ENCODE peak calls at places on chromosomes 5 and 9, in seven cellular contexts. M is fibroblast of lung, V is astrocyte of the spinal cord, Y is osteocyte, I is choroid plexus epithelial cell, B is OCI-LY7, J is activated B cell treated with CpG ODN at 0.5 μM for 24 hours. P is an unnamed sample.

GRCh38 chr9:14616188-14616982 is 76.8 kb downstream of the ZDHHC21 start:
- DNase-seq in M (peak), V (peak), Y (no peak), I (peak), B (peak), J (no peak), P (no peak)

GRCh38 chr9:136734837-136735496 is 7.8 kb downstream of the LCN10 start:
- DNase-seq in M (no peak), V (no peak), Y (no peak), I (no peak), B (no peak), J (no peak), P (no peak)

GRCh38 chr9:7534211-7534935 is 265.2 kb downstream of the DMAC1 start:
- DNase-seq in M (no peak), V (no peak), Y (no peak), I (no peak), B (no peak), J (no peak), P (no peak)

GRCh38 chr5:78574157-78574673 is 74.4 kb downstream of the LHFPL2 start:
- DNase-seq in M (no peak), V (no peak), Y (no peak), I (peak), B (peak), J (no peak), P (no peak)

GRCh38 chr5:107985144-107985543 is 314.4 kb upstream of the EFNA5 start:
- DNase-seq in M (no peak), V (no peak), Y (no peak), I (no peak), B (no peak), J (no peak), P (no peak)

GRCh38 chr9:81474792-81475191 is 214.6 kb downstream of the TLE1 start:
- DNase-seq in M (no peak), V (no peak), Y (no peak), I (no peak), B (no peak), J (no peak), P (no peak)

GRCh38 chr9:2838356-2838983 is 5.4 kb downstream of the PUM3 start:
- DNase-seq in M (no peak), V (no peak), Y (no peak), I (peak), B (no peak), J (no peak), P (no peak)

GRCh38 chr9:123620258-123620657 is 264.3 kb downstream of the CRB2 start:
- DNase-seq in M (no peak), V (no peak), Y (peak), I (no peak), B (no peak), J (no peak), P (no peak)

GRCh38 chr5:54275361-54275760 is 35.0 kb downstream of the ARL15 start:
- DNase-seq in M (peak), V (peak), Y (no peak), I (peak), B (no peak), J (no peak), P (no peak)

GRCh38 chr5:104540448-104540847 is 977.9 kb upstream of the NUDT12 start:
- DNase-seq in M (peak), V (peak), Y (no peak), I (peak), B (no peak), J (no peak), P (no peak)

GRCh38 chr9:34139477-34140146 is 13.1 kb upstream of the DCAF12 start:
- DNase-seq in M (peak), V (peak), Y (no peak), I (peak), B (peak), J (no peak), P (no peak)

GRCh38 chr5:94463739-94464138 is 154.7 kb downstream of the KIAA0825 start:
- DNase-seq in M (peak), V (no peak), Y (no peak), I (peak), B (no peak), J (no peak), P (no peak)

GRCh38 chr5:5409151-5409810 is 13.2 kb upstream of the ICE1 start:
- DNase-seq in M (no peak), V (no peak), Y (no peak), I (peak), B (peak), J (no peak), P (no peak)

GRCh38 chr9:91428927-91429351 is 5.3 kb upstream of the NFIL3 start:
- DNase-seq in M (no peak), V (no peak), Y (no peak), I (peak), B (no peak), J (no peak), P (no peak)

GRCh38 chr5:139147743-139148079 is 50.5 kb downstream of the SIL1 start:
- DNase-seq in M (peak), V (peak), Y (no peak), I (peak), B (no peak), J (no peak), P (no peak)

GRCh38 chr5:134135091-134135655 is 20.7 kb downstream of the TCF7 start:
- DNase-seq in M (no peak), V (no peak), Y (no peak), I (no peak), B (no peak), J (peak), P (no peak)

GRCh38 chr5:178284996-178285395 is 52.4 kb upstream of the PHYKPL start:
- DNase-seq in M (no peak), V (no peak), Y (no peak), I (no peak), B (no peak), J (no peak), P (no peak)

GRCh38 chr9:116875576-116875975 is 188.5 kb downstream of the TRIM32 start:
- DNase-seq in M (no peak), V (no peak), Y (no peak), I (no peak), B (no peak), J (no peak), P (no peak)
- TF ChIP-seq CTCF in M (no peak), V (no peak), Y (no peak), I (no peak), B (no peak), J (no peak), P (no peak)

DNA sequence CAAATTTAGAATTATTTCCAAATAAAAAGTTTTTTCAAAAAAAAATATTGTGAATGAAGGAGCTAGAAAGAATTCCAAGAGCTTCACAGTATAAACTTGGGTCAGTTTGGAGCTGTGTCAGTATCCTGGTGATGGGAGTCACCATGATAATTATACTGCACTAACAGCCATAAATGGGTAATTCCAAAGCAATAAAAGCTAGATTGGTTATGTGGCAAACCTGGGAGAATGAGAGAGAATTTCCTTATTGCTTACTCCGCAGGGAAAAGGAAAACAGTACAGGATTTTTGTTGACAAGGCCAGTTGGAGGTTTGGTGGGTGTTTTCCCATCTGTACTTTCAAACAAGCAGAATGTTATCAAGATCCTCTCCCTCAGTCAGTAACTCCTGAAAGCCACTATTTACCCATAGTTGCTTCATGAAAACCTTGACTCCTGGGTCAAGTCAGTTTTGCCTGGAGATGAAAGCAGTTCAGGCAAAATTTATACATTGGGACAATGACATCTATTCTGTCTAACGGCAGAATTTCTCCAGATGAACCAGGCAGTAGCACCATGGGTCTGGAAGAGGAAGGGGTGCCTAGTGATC is 26.4 kb downstream of the IL9 start:
- DNase-seq in M (no peak), V (no peak), Y (no peak), I (no peak), B (no peak), J (no peak), P (no peak)
- TF ChIP-seq CTCF in M (no peak), V (no peak), Y (no peak), I (no peak), B (no peak), J (no peak), P (no peak)

GRCh38 chr5:102975457-102976182 is 144.3 kb downstream of the GIN1 start:
- DNase-seq in M (peak), V (peak), Y (no peak), I (peak), B (no peak), J (no peak), P (no peak)

GRCh38 chr5:102975040-102975439 is 144.9 kb downstream of the GIN1 start:
- DNase-seq in M (peak), V (no peak), Y (no peak), I (no peak), B (no peak), J (no peak), P (no peak)

GRCh38 chr5:102974177-102974576 is 145.8 kb downstream of the GIN1 start:
- DNase-seq in M (no peak), V (no peak), Y (no peak), I (no peak), B (no peak), J (no peak), P (no peak)

GRCh38 chr5:102971693-102972293 is 148.1 kb downstream of the GIN1 start:
- DNase-seq in M (peak), V (peak), Y (no peak), I (peak), B (peak), J (no peak), P (no peak)
- TF ChIP-seq CTCF in M (peak), V (peak), Y (peak), I (peak), B (peak), J (no peak), P (no peak)

DNA sequence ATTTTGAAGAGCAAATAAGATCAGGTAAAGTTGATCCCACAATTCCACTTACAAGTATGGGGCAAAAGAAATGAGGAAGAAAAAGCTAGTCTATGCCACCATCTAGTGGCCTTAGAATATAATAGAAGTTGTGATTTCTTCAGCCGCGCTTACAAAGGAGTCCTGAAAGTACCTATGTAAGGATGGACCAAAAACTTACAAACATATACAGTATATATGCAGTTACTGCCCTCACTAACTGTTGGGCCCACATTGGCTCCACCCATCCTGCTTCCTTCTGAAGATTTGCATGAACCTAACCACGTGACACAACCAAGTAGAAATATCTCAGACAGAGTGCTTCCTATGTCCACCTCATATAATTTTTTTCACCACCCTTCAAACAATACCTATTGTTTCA is 11.7 kb upstream of the OR13D1 start:
- DNase-seq in M (peak), V (peak), Y (no peak), I (peak), B (peak), J (no peak), P (no peak)
- TF ChIP-seq CTCF in M (peak), V (peak), Y (peak), I (peak), B (peak), J (no peak), P (peak)

GRCh38 chr5:121630402-121630801 is 221.3 kb upstream of the FTMT start:
- DNase-seq in M (no peak), V (peak), Y (no peak), I (peak), B (no peak), J (no peak), P (no peak)
- TF ChIP-seq CTCF in M (peak), V (peak), Y (peak), I (peak), B (no peak), J (no peak), P (no peak)

GRCh38 chr5:173487296-173487695 is 129.2 kb downstream of the BOD1 start:
- DNase-seq in M (no peak), V (no peak), Y (no peak), I (no peak), B (no peak), J (no peak), P (no peak)

GRCh38 chr5:173486826-173487225 is 129.6 kb downstream of the BOD1 start:
- DNase-seq in M (no peak), V (no peak), Y (no peak), I (no peak), B (no peak), J (no peak), P (no peak)

GRCh38 chr5:173483160-173483559 is 133.3 kb downstream of the BOD1 start:
- DNase-seq in M (no peak), V (no peak), Y (no peak), I (no peak), B (no peak), J (no peak), P (no peak)

GRCh38 chr5:173486355-173486754 is 130.1 kb downstream of the BOD1 start:
- DNase-seq in M (no peak), V (no peak), Y (no peak), I (no peak), B (no peak), J (no peak), P (no peak)

DNA sequence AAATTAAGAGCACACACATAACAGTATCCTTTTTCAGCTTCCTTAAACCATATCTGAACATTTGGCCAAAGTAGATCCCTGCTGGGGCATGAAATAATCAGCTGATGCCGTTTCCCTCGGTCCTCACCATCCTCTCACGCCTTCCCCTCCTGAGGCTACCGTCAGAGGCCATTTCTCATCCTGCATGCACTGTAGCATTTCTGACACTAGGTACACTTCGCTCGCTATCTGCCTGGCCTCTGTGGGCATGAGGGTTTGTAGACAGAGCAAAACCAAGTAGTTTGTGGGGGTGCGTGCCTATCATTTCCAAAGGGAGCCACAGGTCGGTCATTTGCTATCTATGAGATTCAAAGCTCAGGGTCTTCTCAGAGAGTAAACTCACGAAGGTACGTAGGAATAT is 131.9 kb downstream of the BOD1 start:
- DNase-seq in M (no peak), V (no peak), Y (no peak), I (no peak), B (no peak), J (no peak), P (no peak)
- TF ChIP-seq CTCF in M (no peak), V (no peak), Y (no peak), I (no peak), B (no peak), J (no peak), P (no peak)

GRCh38 chr9:93591706-93592388 is 15.5 kb downstream of the PHF2 start:
- DNase-seq in M (no peak), V (no peak), Y (peak), I (no peak), B (no peak), J (no peak), P (no peak)

GRCh38 chr9:93593144-93593655 is 16.8 kb downstream of the PHF2 start:
- DNase-seq in M (no peak), V (no peak), Y (no peak), I (no peak), B (no peak), J (no peak), P (no peak)

GRCh38 chr9:93591301-93591700 is 14.9 kb downstream of the PHF2 start:
- DNase-seq in M (no peak), V (no peak), Y (no peak), I (no peak), B (no peak), J (no peak), P (no peak)

GRCh38 chr9:93594041-93594756 is 17.8 kb downstream of the PHF2 start:
- DNase-seq in M (no peak), V (no peak), Y (peak), I (no peak), B (no peak), J (no peak), P (no peak)

DNA sequence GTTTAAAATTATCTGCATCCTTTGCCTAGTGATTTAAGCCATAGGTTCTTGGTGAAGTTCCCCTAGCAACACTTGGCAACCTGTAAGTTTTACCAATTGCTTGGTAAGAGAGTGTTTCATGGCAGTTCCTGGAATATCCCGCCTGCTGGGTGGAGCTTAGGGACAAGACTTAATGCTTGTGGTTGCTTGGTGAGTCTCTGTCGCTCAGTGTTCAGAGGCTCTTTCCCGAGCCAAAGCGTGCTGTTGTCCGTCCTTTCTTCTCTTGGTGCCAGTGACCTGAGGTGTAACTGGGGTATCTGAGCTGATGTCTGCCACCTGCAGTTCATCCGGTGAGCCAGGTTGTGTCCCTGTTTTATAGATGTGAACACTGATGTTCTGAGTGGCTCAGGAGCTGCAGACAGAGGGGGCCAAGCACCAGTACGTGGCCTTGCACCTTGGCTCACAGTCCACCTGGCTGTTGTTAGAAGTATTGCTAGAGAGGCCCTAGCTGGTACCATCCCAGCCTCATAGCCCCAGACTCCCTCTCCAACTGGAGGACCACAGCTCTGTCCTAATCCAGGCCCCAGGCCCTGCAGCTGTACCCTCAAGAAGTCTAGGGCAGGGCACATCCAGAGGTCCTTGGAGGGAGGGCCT is 16.1 kb downstream of the PHF2 start:
- DNase-seq in M (peak), V (peak), Y (no peak), I (no peak), B (peak), J (no peak), P (no peak)
- TF ChIP-seq CTCF in M (no peak), V (peak), Y (peak), I (peak), B (peak), J (no peak), P (peak)

GRCh38 chr5:140828402-140828737 is 610 bp downstream of the PCDHA6 start:
- DNase-seq in M (no peak), V (no peak), Y (no peak), I (no peak), B (no peak), J (no peak), P (no peak)
- TF ChIP-seq CTCF in M (no peak), V (no peak), Y (peak), I (no peak), B (peak), J (no peak), P (peak)

DNA sequence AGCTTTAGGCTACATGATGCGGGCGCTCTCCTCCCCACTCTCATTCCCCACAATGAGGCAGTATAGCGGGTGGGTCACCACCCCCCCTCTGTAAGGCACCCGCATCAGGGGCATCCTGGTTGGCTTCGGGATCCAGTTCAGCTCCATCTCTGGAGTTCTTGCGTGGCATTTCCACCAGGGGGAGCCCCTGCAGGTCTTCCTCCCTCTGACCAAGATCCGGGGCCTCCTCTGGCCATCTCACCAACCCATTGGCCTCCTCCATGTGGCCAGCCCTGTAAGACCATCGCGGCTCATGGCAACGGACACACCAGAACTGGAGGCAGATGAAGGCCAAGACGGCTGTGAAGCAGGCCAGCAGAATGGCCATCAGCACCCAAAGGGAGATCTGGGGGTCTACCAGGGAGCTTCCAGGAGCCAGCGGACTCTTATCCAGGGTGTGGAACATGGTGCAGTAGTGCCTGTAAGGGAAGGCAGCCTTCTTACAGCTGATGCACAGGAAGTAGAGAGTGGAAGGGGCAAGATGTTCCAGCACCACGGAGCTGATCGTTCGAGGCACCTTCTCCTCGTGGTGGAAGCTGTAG is 77.0 kb downstream of the CYFIP2 start:
- DNase-seq in M (no peak), V (peak), Y (no peak), I (peak), B (peak), J (peak), P (no peak)
- TF ChIP-seq CTCF in M (peak), V (peak), Y (peak), I (peak), B (peak), J (no peak), P (peak)

DNA sequence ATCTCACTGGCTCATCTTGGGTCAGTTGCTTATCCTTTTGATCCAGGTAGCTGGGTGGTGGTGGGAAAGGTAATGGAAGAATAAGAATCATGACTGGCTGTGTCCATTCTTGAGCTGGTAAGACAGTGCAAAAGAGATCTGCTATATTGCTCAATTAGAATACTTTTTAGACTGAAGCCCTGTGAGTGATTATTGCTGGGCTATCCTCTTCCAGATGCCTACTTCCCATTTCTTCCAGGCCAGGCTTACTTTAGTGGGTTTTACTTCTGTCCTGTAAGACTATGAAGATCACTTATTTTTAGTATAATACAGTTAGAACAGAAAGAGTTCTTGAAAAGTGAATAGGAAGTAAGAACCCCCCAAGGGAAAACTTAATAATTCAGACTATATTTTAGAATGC is 7.2 kb downstream of the MARCHF6 start:
- DNase-seq in M (no peak), V (no peak), Y (no peak), I (no peak), B (no peak), J (no peak), P (no peak)
- TF ChIP-seq CTCF in M (no peak), V (no peak), Y (no peak), I (no peak), B (no peak), J (no peak), P (no peak)